ENCODE peak calls at places on chromosome 1, in four cellular contexts. Y is WTC11, F is HepG2, T is K562. I is an unnamed sample.

GRCh38 chr1:13775446-13775845 is 75.5 kb downstream of the PRDM2 start:
- DNase-seq in T (no peak), Y (no peak), F (no peak), I (no peak)

GRCh38 chr1:10889628-10890353 is 93.3 kb upstream of the CASZ1 start:
- DNase-seq in F (no peak), T (no peak), Y (no peak), I (no peak)

GRCh38 chr1:228018961-228019721 is 12.3 kb downstream of the WNT3A start:
- DNase-seq in T (no peak), Y (no peak), F (no peak), I (no peak)

GRCh38 chr1:179353546-179353945 is 12.2 kb upstream of the AXDND1 start:
- DNase-seq in F (no peak), T (no peak), Y (no peak), I (no peak)

GRCh38 chr1:167330601-167331293 is 110.1 kb downstream of the POU2F1 start:
- DNase-seq in Y (no peak), T (no peak), F (no peak), I (no peak)

GRCh38 chr1:171738921-171739320 is 2.9 kb downstream of the VAMP4 start:
- DNase-seq in T (no peak), F (no peak), Y (no peak), I (no peak)

GRCh38 chr1:151710187-151710586 is 6.4 kb downstream of the CELF3 start:
- DNase-seq in F (no peak), Y (peak), T (peak), I (no peak)

GRCh38 chr1:181219938-181220337 is 131.4 kb downstream of the IER5 start:
- DNase-seq in Y (no peak), T (no peak), F (no peak), I (no peak)

GRCh38 chr1:70840260-70840953 is 207.2 kb downstream of the PTGER3 start:
- DNase-seq in F (no peak), Y (no peak), T (no peak), I (no peak)

GRCh38 chr1:32496127-32496526 is 31.3 kb downstream of the ZBTB8B start:
- DNase-seq in Y (no peak), F (no peak), T (no peak), I (no peak)

GRCh38 chr1:107076846-107077245 is 20.4 kb downstream of the PRMT6 start:
- DNase-seq in F (no peak), T (no peak), Y (no peak), I (no peak)

GRCh38 chr1:229900220-229900619 is 166.8 kb upstream of the GALNT2 start:
- DNase-seq in F (no peak), T (no peak), Y (no peak), I (no peak)

GRCh38 chr1:87508247-87508646 is 179.6 kb downstream of the LMO4 start:
- DNase-seq in F (no peak), T (no peak), Y (no peak), I (no peak)

GRCh38 chr1:53501065-53502005 is 42.1 kb downstream of the DMRTB1 start:
- DNase-seq in F (no peak), T (no peak), Y (no peak), I (no peak)

GRCh38 chr1:35220976-35221375 is 28.0 kb upstream of the SFPQ start:
- DNase-seq in T (peak), F (peak), Y (peak), I (peak)

GRCh38 chr1:71196685-71197084 is 115.8 kb upstream of the ZRANB2 start:
- DNase-seq in T (no peak), F (no peak), Y (no peak), I (no peak)

GRCh38 chr1:209845405-209845725 is 17.6 kb downstream of the UTP25 start:
- DNase-seq in F (no peak), Y (no peak), T (no peak), I (no peak)

GRCh38 chr1:184366992-184367391 is 19.8 kb upstream of the C1orf21 start:
- DNase-seq in T (no peak), Y (no peak), F (no peak), I (no peak)

GRCh38 chr1:15249032-15249601 is 2.1 kb downstream of the FHAD1 start:
- DNase-seq in F (no peak), Y (no peak), T (no peak), I (no peak)

GRCh38 chr1:11046270-11046566 is 821 bp downstream of the MASP2 start:
- DNase-seq in F (peak), Y (no peak), T (peak), I (no peak)

GRCh38 chr1:147676306-147677085 is 6.2 kb upstream of the ACP6 start:
- DNase-seq in T (no peak), F (peak), Y (no peak), I (peak)

GRCh38 chr1:64282353-64282752 is 78.9 kb downstream of the UBE2U start:
- DNase-seq in Y (no peak), T (no peak), F (no peak), I (no peak)

GRCh38 chr1:3599816-3600215 is 11.5 kb downstream of the MEGF6 start:
- DNase-seq in F (no peak), Y (no peak), T (no peak), I (no peak)

GRCh38 chr1:21866629-21867009 is 54.6 kb downstream of the LDLRAD2 start:
- DNase-seq in F (no peak), T (no peak), Y (no peak), I (no peak)

GRCh38 chr1:81179239-81179638 is 621.5 kb upstream of the ADGRL2 start:
- DNase-seq in Y (no peak), F (no peak), T (no peak), I (peak)

GRCh38 chr1:65459397-65459768 is 38.9 kb downstream of the LEPR start:
- DNase-seq in Y (no peak), F (peak), T (no peak), I (no peak)

GRCh38 chr1:84871181-84871580 is 21.8 kb downstream of the LPAR3 start:
- DNase-seq in Y (no peak), F (no peak), T (no peak), I (no peak)

GRCh38 chr1:27517305-27517704 is 27.3 kb upstream of the WASF2 start:
- DNase-seq in F (no peak), Y (no peak), T (no peak), I (no peak)

GRCh38 chr1:91527781-91528180 is 27.1 kb downstream of the CDC7 start:
- DNase-seq in Y (no peak), F (no peak), T (no peak), I (no peak)

GRCh38 chr1:91535441-91535840 is 34.8 kb downstream of the CDC7 start:
- DNase-seq in Y (peak), T (no peak), F (no peak), I (no peak)

GRCh38 chr1:91533625-91534024 is 33.0 kb downstream of the CDC7 start:
- DNase-seq in T (no peak), F (no peak), Y (no peak), I (no peak)

GRCh38 chr1:91526496-91526895 is 25.8 kb downstream of the CDC7 start:
- DNase-seq in Y (no peak), F (no peak), T (no peak), I (no peak)

GRCh38 chr1:91529856-91530255 is 29.2 kb downstream of the CDC7 start:
- DNase-seq in T (no peak), F (no peak), Y (no peak), I (no peak)
- TF ChIP-seq NR3C1 in T (no peak), F (no peak), Y (no peak), I (no peak)

GRCh38 chr1:240092301-240093119 is 827 bp downstream of the FMN2 start:
- DNase-seq in T (no peak), F (no peak), Y (peak), I (peak)

GRCh38 chr1:240091201-240091600 is 482 bp upstream of the FMN2 start:
- DNase-seq in F (no peak), Y (no peak), T (no peak), I (no peak)

GRCh38 chr1:240094043-240094722 is 2.5 kb downstream of the FMN2 start:
- DNase-seq in Y (no peak), F (no peak), T (no peak), I (no peak)

GRCh38 chr1:240093120-240093961 is 1.7 kb downstream of the FMN2 start:
- DNase-seq in Y (peak), F (no peak), T (no peak), I (peak)

DNA sequence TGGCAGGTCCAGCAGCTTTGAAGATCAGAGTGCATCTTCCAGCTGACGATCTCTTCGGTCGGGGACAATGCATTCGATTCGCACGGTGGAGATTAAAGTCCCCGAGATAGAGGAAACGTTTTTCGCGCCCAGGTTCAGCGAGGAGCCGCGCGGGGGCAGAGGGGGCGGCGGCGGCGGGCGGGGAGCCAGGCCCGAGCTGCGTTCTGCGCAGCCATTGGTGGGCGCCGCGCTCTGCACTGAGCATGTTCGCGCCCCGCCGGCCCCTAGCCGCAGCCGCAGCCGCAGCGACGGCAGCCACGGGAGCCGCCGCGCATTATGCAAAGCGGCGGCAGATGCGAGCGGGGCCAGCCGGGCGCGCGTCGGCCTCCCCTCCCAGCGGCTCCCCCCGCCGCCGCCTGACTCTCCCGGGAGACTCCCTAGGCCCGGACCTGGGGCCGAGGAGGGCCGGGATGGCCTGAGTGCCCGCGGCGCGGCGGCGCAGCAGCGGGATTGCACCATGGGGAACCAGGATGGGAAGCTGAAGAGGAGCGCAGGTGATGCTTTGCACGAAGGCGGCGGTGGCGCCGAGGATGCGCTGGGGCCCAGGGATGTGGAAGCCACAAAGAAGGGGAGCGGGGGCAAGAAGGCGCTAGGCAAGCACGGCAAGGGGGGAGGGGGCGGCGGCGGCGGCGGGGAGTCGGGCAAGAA is at the start of gene FMN2:
- DNase-seq in Y (peak), F (peak), T (peak), I (peak)
- TF ChIP-seq NR3C1 in Y (no peak), F (no peak), T (no peak), I (no peak)

GRCh38 chr1:245556057-245556456 is 401.3 kb downstream of the KIF26B start:
- DNase-seq in Y (no peak), F (no peak), T (no peak), I (no peak)
- TF ChIP-seq NR3C1 in Y (no peak), F (no peak), T (no peak), I (no peak)

DNA sequence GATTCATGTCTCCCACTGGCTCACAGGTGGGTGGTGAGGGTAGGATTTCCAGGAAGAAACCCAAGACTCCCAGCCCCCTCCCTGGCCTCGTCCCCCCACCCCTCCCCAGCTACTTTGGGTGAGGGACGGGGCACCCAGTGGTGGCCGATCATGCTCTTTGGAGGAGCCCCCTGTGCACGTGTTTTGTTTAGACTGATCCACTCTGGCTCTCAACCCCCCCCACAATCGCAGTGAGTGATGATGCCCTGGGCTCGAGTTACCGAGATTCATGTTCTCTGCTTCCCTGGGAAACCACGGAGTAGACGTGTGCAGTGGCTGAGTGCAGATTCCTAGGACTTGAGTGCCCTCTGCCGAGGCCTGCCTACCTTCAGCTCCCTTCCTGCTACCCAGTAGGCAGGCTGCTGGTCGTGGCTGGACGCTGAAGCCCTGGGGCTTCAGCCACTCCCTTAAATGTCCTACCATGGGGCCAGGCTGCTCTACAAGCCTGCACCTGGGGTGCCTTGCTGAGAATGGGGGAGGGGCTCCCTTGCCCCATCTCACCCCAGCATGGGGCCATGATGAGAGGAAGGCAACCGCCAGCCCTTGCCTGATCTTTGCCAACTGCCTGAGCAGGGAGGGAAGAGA is 3.9 kb upstream of the GRIK3 start:
- DNase-seq in F (no peak), T (no peak), Y (peak), I (peak)
- TF ChIP-seq NR3C1 in F (no peak), T (no peak), Y (no peak), I (no peak)

GRCh38 chr1:998905-999796 is 746 bp downstream of the HES4 start:
- DNase-seq in F (no peak), Y (no peak), T (peak), I (no peak)
- TF ChIP-seq NR3C1 in F (no peak), Y (no peak), T (no peak), I (no peak)

DNA sequence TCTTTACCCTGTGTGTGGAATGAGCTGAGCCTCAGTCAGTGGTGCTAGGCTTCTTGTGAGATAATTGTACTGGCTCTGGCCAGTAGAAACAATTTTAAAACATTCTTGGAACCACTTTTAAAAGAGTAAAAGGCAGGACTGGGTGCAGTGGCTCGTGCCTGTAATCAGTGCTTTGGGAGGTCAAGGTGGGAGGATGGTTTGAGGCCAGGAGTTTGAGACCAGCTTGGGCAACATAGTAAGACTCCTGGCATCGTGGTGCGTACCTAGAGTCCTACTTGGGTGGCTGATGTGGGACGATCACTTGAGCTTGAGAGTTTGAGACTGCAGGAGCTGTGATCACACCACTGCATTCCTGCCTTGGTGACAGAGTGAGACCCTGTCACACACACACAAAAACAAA is 89.8 kb downstream of the UCK2 start:
- DNase-seq in F (no peak), T (no peak), Y (no peak), I (no peak)
- TF ChIP-seq NR3C1 in F (no peak), T (no peak), Y (no peak), I (no peak)

GRCh38 chr1:78440381-78440793 is 50.4 kb upstream of the PTGFR start:
- DNase-seq in Y (no peak), T (no peak), F (no peak), I (no peak)
- TF ChIP-seq NR3C1 in Y (no peak), T (no peak), F (no peak), I (no peak)

GRCh38 chr1:226510453-226510852 is 38.1 kb upstream of the STUM start:
- DNase-seq in Y (no peak), F (no peak), T (no peak), I (no peak)
- TF ChIP-seq NR3C1 in Y (no peak), F (no peak), T (no peak), I (no peak)

GRCh38 chr1:206094024-206094423 is 23.2 kb downstream of the AVPR1B start:
- DNase-seq in Y (no peak), T (no peak), F (no peak), I (no peak)
- TF ChIP-seq NR3C1 in Y (no peak), T (no peak), F (no peak), I (no peak)

I was measured in A549.